ENCODE peak calls at places on chromosomes 1 and 21, in six cellular contexts. Z, G, Y, B, R and N are unnamed samples.
A peak's percentile ranks its signal among the peaks of the same experiment; 100 is the strongest.

GRCh38 chr1:30815556-30815955 is 58.0 kb upstream of the LAPTM5 start:
- DNase-seq in Z (no peak), G (no peak), Y (no peak), B (no peak), R (no peak), N (no peak)

GRCh38 chr21:28442624-28443023 is 550.1 kb downstream of the LTN1 start:
- DNase-seq in Z (no peak), G (no peak), Y (no peak), B (no peak), R (no peak), N (no peak)

GRCh38 chr1:42046772-42047552 is 106.2 kb upstream of the GUCA2B start:
- DNase-seq in Z (no peak), G (no peak), Y (no peak), B (peak; percentile 30), R (no peak), N (no peak)

GRCh38 chr1:109816975-109817535 is 53.3 kb upstream of the EPS8L3 start:
- DNase-seq in Z (no peak), G (no peak), Y (no peak), B (no peak), R (no peak), N (no peak)

GRCh38 chr1:27816921-27817630 is 13.5 kb upstream of the PPP1R8 start:
- DNase-seq in Z (no peak), G (no peak), Y (no peak), B (no peak), R (peak; percentile 22), N (no peak)

GRCh38 chr1:220791287-220791686 is 4.6 kb downstream of the MTARC1 start:
- DNase-seq in Z (no peak), G (no peak), Y (no peak), B (peak; percentile 32), R (no peak), N (no peak)

GRCh38 chr1:107529511-107530149 is 388.8 kb downstream of the NTNG1 start:
- DNase-seq in Z (no peak), G (no peak), Y (peak; percentile 46), B (peak; percentile 67), R (peak; percentile 19), N (no peak)

GRCh38 chr1:85911742-85912141 is 203.5 kb upstream of the ZNHIT6 start:
- DNase-seq in Z (no peak), G (no peak), Y (no peak), B (no peak), R (no peak), N (no peak)

GRCh38 chr1:153288634-153289275 is 24.0 kb downstream of the PGLYRP3 start:
- DNase-seq in Z (no peak), G (no peak), Y (peak; percentile 65), B (peak; percentile 50), R (no peak), N (no peak)

GRCh38 chr1:119917304-119918055 is 21.2 kb upstream of the ADAM30 start:
- DNase-seq in Z (no peak), G (no peak), Y (no peak), B (no peak), R (no peak), N (no peak)

GRCh38 chr1:93016171-93016570 is 54.9 kb upstream of the DIPK1A start:
- DNase-seq in Z (no peak), G (no peak), Y (no peak), B (no peak), R (no peak), N (no peak)

GRCh38 chr1:212062832-212063438 is 27.4 kb downstream of the DTL start:
- DNase-seq in Z (no peak), G (no peak), Y (peak; percentile 51), B (peak; percentile 46), R (no peak), N (no peak)

GRCh38 chr1:114033219-114033706 is 54.0 kb downstream of the OLFML3 start:
- DNase-seq in Z (no peak), G (no peak), Y (peak; percentile 20), B (peak; percentile 41), R (no peak), N (no peak)

GRCh38 chr1:229196404-229197224 is 74.3 kb upstream of the RAB4A start:
- DNase-seq in Z (no peak), G (no peak), Y (no peak), B (no peak), R (no peak), N (no peak)

GRCh38 chr1:40704817-40705733 is 13.6 kb downstream of the NFYC start:
- DNase-seq in Z (no peak), G (no peak), Y (peak; percentile 68), B (no peak), R (no peak), N (no peak)

GRCh38 chr1:152880907-152881306 is 2.8 kb downstream of the SMCP start:
- DNase-seq in Z (no peak), G (no peak), Y (no peak), B (no peak), R (no peak), N (no peak)

GRCh38 chr1:229578168-229579100 is 19.9 kb upstream of the ABCB10 start:
- DNase-seq in Z (no peak), G (no peak), Y (no peak), B (no peak), R (no peak), N (no peak)

GRCh38 chr1:89904219-89904980 is 83.6 kb downstream of the LRRC8D start:
- DNase-seq in Z (no peak), G (no peak), Y (peak; percentile 68), B (no peak), R (no peak), N (no peak)

GRCh38 chr1:114105401-114105979 is 48.2 kb downstream of the SYT6 start:
- DNase-seq in Z (no peak), G (no peak), Y (no peak), B (no peak), R (no peak), N (peak; percentile 35)

GRCh38 chr1:151199860-151200581 is 1.7 kb downstream of the PIP5K1A start:
- DNase-seq in Z (no peak), G (no peak), Y (peak; percentile 46), B (no peak), R (no peak), N (no peak)

GRCh38 chr21:46229133-46229922 is 754 bp upstream of the LSS start:
- DNase-seq in Z (peak; percentile 76), G (no peak), Y (peak; percentile 71), B (peak; percentile 86), R (no peak), N (peak; percentile 42)

GRCh38 chr1:54972436-54972835 is 8.0 kb upstream of the TMEM61 start:
- DNase-seq in Z (no peak), G (no peak), Y (no peak), B (no peak), R (no peak), N (no peak)

GRCh38 chr1:45615885-45616284 is 8.0 kb downstream of the CCDC17 start:
- DNase-seq in Z (no peak), G (no peak), Y (no peak), B (no peak), R (no peak), N (no peak)

GRCh38 chr21:32770514-32771133 is 931 bp downstream of the PAXBP1 start:
- DNase-seq in Z (no peak), G (no peak), Y (peak; percentile 17), B (no peak), R (no peak), N (no peak)

GRCh38 chr1:209849388-209849787 is 21.6 kb downstream of the UTP25 start:
- DNase-seq in Z (no peak), G (no peak), Y (no peak), B (no peak), R (no peak), N (no peak)
- H3K36me3 ChIP-seq in Z (no peaks in the 10 kb centered on the region), G (peaks cover 98% of the 10 kb centered on the region), Y (peaks cover 94% of the 10 kb centered on the region), B (peaks cover 88% of the 10 kb centered on the region), R (no peaks in the 10 kb centered on the region), N (peaks cover 91% of the 10 kb centered on the region)

GRCh38 chr1:232917053-232917452 is 33.4 kb upstream of the NTPCR start:
- DNase-seq in Z (no peak), G (no peak), Y (no peak), B (no peak), R (no peak), N (no peak)

GRCh38 chr1:232912845-232913580 is 37.4 kb upstream of the NTPCR start:
- DNase-seq in Z (no peak), G (no peak), Y (no peak), B (no peak), R (no peak), N (no peak)

GRCh38 chr1:232911027-232911599 is 39.3 kb upstream of the NTPCR start:
- DNase-seq in Z (no peak), G (no peak), Y (no peak), B (no peak), R (no peak), N (no peak)

DNA sequence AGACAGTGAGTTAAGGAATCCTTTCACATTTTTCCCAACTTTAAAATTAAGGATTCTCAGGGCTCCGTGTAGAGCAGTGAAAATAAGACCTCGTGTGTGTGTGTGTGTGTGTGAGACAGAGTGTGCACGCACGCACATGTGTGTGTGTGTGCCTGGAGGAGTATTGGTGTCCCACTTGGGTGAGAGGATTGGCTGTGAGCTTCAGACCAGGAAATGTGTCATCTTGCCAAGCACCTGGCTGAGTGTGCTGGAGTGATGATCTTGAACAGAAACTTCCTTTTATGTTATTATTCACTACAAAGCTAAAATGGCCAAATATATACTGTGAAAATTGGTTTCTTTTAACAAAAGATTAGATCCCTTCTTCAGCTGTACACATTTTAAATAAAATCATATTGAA is 35.2 kb upstream of the NTPCR start:
- DNase-seq in Z (no peak), G (no peak), Y (no peak), B (no peak), R (no peak), N (no peak)
- TF ChIP-seq EP300 in Z (no peak), G (no peak), Y (no peak), B (no peak), R (no peak), N (no peak)

GRCh38 chr21:41903559-41904351 is 24.6 kb upstream of the PRDM15 start:
- DNase-seq in Z (no peak), G (no peak), Y (peak; percentile 54), B (no peak), R (no peak), N (no peak)
- H3K36me3 ChIP-seq in Z (no peaks in the 10 kb centered on the region), G (peaks cover 93% of the 10 kb centered on the region), Y (peaks cover 40% of the 10 kb centered on the region), B (peaks cover 50% of the 10 kb centered on the region), R (no peaks in the 10 kb centered on the region), N (peaks cover 78% of the 10 kb centered on the region)

GRCh38 chr1:221993444-221993948 is 251.6 kb upstream of the DUSP10 start:
- DNase-seq in Z (no peak), G (no peak), Y (peak; percentile 18), B (no peak), R (no peak), N (no peak)

GRCh38 chr1:221994939-221995338 is 253.1 kb upstream of the DUSP10 start:
- DNase-seq in Z (no peak), G (no peak), Y (no peak), B (no peak), R (no peak), N (no peak)

GRCh38 chr1:221991221-221991620 is 249.3 kb upstream of the DUSP10 start:
- DNase-seq in Z (no peak), G (no peak), Y (peak; percentile 23), B (no peak), R (no peak), N (no peak)

GRCh38 chr1:221994274-221994698 is 252.4 kb upstream of the DUSP10 start:
- DNase-seq in Z (no peak), G (no peak), Y (peak; percentile 12), B (no peak), R (no peak), N (no peak)

DNA sequence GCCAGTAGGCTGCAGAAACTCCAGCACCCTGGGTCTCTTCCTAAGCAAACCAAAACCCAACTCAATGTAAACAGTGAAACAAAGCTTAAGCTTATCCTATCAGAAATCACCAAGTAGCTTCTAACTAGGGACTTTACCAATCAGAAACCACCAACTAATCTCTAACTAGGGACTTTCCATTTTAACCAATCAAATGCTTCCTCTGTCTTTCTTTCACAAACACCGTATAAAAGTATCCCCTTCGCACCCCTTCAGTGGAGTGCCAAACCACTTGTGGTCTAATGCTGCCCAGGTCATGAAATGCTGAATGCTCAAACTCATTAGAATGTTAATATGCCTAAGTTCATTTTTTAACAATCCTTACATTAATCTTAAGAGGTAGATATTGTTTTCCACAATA is 250.5 kb upstream of the DUSP10 start:
- DNase-seq in Z (no peak), G (no peak), Y (no peak), B (no peak), R (no peak), N (no peak)
- TF ChIP-seq EP300 in Z (no peak), G (no peak), Y (no peak), B (no peak), R (no peak), N (no peak)